ENCODE peak calls at places on chromosomes 3 and 15, in nine cellular contexts. Z is body of pancreas, F is HCT116, D is A549, O is K562, U is IMR-90, M is uterus, G is tibial nerve, A is Peyer's patch. V is an unnamed sample.

GRCh38 chr15:69358850-69359249 is 55.3 kb upstream of the KIF23 start:
- DNase-seq in A (no peak), D (no peak), M (no peak), F (no peak), Z (no peak), O (no peak), U (no peak), G (no peak), V (no peak)

GRCh38 chr15:41827290-41827879 is 507 bp upstream of the JMJD7 start:
- DNase-seq in U (no peak), M (no peak), F (no peak), G (no peak), Z (peak; percentile 12), O (no peak), D (no peak), A (peak; percentile 59), V (no peak)

GRCh38 chr3:168511428-168512014 is 415.8 kb upstream of the GOLIM4 start:
- DNase-seq in O (no peak), M (no peak), D (peak; percentile 0), G (no peak), U (peak; percentile 20), F (no peak), A (no peak), Z (no peak), V (no peak)

GRCh38 chr3:4063916-4064592 is 239.1 kb upstream of the SETMAR start:
- DNase-seq in D (no peak), M (no peak), A (no peak), O (no peak), U (no peak), F (no peak), G (no peak), Z (no peak), V (no peak)

GRCh38 chr15:25850154-25851111 is 12.7 kb downstream of the ATP10A start:
- DNase-seq in G (peak; percentile 27), F (no peak), M (peak; percentile 66), U (peak; percentile 70), D (peak; percentile 78), A (peak; percentile 84), O (peak; percentile 56), Z (peak; percentile 60), V (peak; percentile 20)

GRCh38 chr3:195010551-195011100 is 260.3 kb downstream of the XXYLT1 start:
- DNase-seq in A (peak; percentile 29), U (no peak), Z (no peak), M (no peak), O (no peak), D (no peak), F (no peak), G (no peak), V (no peak)

GRCh38 chr3:30043156-30043555 is 563.2 kb upstream of the TGFBR2 start:
- DNase-seq in F (no peak), O (no peak), M (no peak), A (no peak), U (no peak), Z (no peak), G (no peak), D (no peak), V (no peak)

GRCh38 chr15:70974004-70974832 is 81.6 kb downstream of the LRRC49 start:
- DNase-seq in F (peak; percentile 45), A (no peak), M (no peak), O (peak; percentile 14), Z (no peak), G (no peak), D (peak; percentile 70), U (peak; percentile 83), V (no peak)

GRCh38 chr3:64318670-64319271 is 93.5 kb upstream of the PRICKLE2 start:
- DNase-seq in Z (no peak), F (no peak), G (no peak), A (peak; percentile 56), U (no peak), O (no peak), D (no peak), M (no peak), V (no peak)

GRCh38 chr3:194808709-194809108 is 123.0 kb downstream of the FAM43A start:
- DNase-seq in U (peak; percentile 12), O (no peak), M (no peak), D (peak; percentile 56), A (no peak), F (no peak), Z (no peak), G (no peak), V (no peak)

GRCh38 chr15:91152896-91153581 is 53.0 kb downstream of the SV2B start:
- DNase-seq in D (no peak), O (no peak), Z (no peak), F (no peak), M (no peak), G (no peak), U (no peak), A (no peak), V (no peak)

GRCh38 chr15:38440353-38441129 is 13.4 kb upstream of the FAM98B start:
- DNase-seq in D (peak; percentile 57), Z (peak; percentile 71), F (peak; percentile 47), A (peak; percentile 64), U (peak; percentile 62), M (no peak), G (no peak), O (peak; percentile 81), V (peak; percentile 32)

GRCh38 chr3:11386413-11387155 is 114.4 kb downstream of the ATG7 start:
- DNase-seq in U (no peak), M (peak; percentile 46), D (no peak), F (no peak), G (no peak), Z (no peak), O (no peak), A (no peak), V (no peak)

GRCh38 chr3:122313261-122313660 is 11.8 kb upstream of the CSTA start:
- DNase-seq in D (no peak), U (no peak), G (no peak), Z (no peak), A (no peak), F (no peak), M (no peak), O (no peak), V (no peak)

GRCh38 chr3:10012106-10012505 is 14.1 kb upstream of the FANCD2 start:
- DNase-seq in O (no peak), G (no peak), A (peak; percentile 37), M (no peak), Z (no peak), U (no peak), D (no peak), F (no peak), V (no peak)

GRCh38 chr3:10007126-10007782 is 19.0 kb upstream of the FANCD2 start:
- DNase-seq in F (no peak), U (no peak), Z (no peak), M (no peak), D (no peak), A (peak; percentile 38), G (no peak), O (no peak), V (no peak)

GRCh38 chr3:10011644-10012043 is 14.6 kb upstream of the FANCD2 start:
- DNase-seq in D (no peak), A (no peak), O (no peak), G (no peak), M (no peak), U (no peak), F (no peak), Z (no peak), V (no peak)

GRCh38 chr3:10008588-10009344 is 17.5 kb upstream of the FANCD2 start:
- DNase-seq in F (no peak), M (peak; percentile 89), G (peak; percentile 84), A (peak; percentile 96), Z (peak; percentile 90), D (peak; percentile 67), O (peak; percentile 92), U (peak; percentile 68), V (peak; percentile 79)

GRCh38 chr3:10010546-10011465 is 15.4 kb upstream of the FANCD2 start:
- DNase-seq in D (peak; percentile 85), U (peak; percentile 81), Z (peak; percentile 98), A (peak; percentile 98), G (peak; percentile 91), O (peak; percentile 96), F (peak; percentile 72), M (peak; percentile 97), V (peak; percentile 93)
- TF ChIP-seq POLR2A in D (peak; percentile 35), U (no peak), Z (peak; percentile 71), A (peak; percentile 39), G (peak; percentile 48), O (peak; percentile 49), F (no peak), M (peak; percentile 64), V (peak; percentile 71)

DNA sequence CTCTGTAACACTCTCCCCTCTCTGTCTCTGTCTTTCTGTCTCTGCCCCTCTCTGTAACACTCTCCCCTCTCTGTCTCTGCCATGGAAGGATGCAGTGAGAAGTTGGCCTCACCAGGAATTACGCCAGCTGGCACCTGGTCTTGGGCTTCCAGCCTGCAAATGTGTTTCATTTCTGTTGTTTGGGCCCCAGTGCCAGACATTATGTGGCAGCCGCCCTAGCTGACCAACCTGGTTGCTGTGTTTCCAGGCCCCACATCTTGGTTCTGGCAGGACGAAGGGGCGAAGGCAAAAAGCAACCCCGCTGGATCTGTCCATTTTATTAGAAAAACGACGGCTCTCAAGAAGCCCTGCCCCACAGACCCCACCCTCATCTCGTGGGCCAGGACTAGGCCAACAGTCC is 5.2 kb upstream of the ZXDC start:
- DNase-seq in Z (no peak), O (no peak), D (no peak), F (no peak), G (no peak), U (no peak), M (peak; percentile 29), A (no peak), V (no peak)
- H3K4me3 ChIP-seq in Z (no peak overlapping the region), O (no peak overlapping the region), D (no peak overlapping the region), F (no peak overlapping the region), G (no peak overlapping the region), U (no peak overlapping the region), M (no peak overlapping the region), A (no peak overlapping the region), V (no peak overlapping the region)

DNA sequence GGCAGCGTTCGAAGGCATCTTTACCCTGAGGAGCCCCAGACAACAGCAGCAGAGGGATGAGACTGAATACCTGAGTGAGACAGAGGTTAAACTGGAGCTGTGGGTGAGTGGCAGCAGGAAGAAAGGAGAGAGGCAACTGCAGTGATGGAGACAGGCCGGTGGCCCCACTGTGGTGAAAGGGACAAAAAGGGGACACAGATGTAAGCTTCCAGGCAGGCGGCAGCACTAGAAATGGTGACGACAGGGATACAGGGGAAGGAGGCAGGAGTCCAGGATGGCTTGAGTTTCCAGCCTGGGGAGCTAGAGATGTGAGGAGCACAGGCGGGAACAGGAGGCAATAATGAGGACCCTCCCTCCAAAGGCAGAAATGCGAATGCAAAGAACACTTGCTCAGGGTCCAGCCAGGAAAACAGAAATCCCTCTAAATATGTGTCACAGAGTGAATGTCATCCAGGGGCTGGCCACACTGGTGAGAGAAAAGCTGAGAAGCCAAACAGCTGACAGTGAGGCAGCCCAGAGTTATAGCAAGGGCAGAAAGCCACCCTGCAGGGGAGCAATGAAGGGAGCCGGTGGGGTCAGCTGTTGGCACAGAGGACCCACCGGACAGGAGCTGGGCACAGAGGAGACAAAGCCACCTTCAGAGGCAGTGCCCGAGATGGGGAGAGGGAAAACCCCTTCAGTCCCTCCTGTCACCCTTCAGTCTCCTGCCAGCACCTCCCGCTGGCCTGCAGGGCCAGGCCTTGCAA is 70.1 kb downstream of the TBC1D2B start:
- DNase-seq in F (no peak), A (peak; percentile 33), O (no peak), U (no peak), G (no peak), M (no peak), D (no peak), Z (peak; percentile 75), V (no peak)
- H3K27ac ChIP-seq in F (no peak overlapping the region), A (no peak overlapping the region), O (no peak overlapping the region), U (no peak overlapping the region), G (no peak overlapping the region), M (peak overlapping the region; percentile 30), D (peak overlapping the region; percentile 38), Z (peak overlapping the region; percentile 99), V (peak overlapping the region; percentile 89)

GRCh38 chr3:193554790-193555189 is at the start of gene ATP13A4:
- DNase-seq in F (no peak), O (no peak), D (no peak), M (no peak), G (no peak), Z (peak; percentile 56), U (no peak), A (peak; percentile 70), V (no peak)
- TF ChIP-seq POLR2A in F (no peak), O (no peak), D (no peak), M (no peak), G (no peak), Z (peak; percentile 26), U (no peak), A (peak; percentile 9), V (no peak)